ENCODE peak calls at places on chromosomes 4 and X, in eight cellular contexts. F is activated CD4-positive, alpha-beta T cell treated with anti-CD3 and anti-CD28 coated beads, Interleukin-2, amount 50 U/mL, for 48 hours; H is CD8-positive, alpha-beta T cell; V is endodermal cell; X is tibial artery; W is A549; M is smooth muscle cell of the brain vasculature; Y is Ammon's horn. G is an unnamed sample.

GRCh38 chr4:1579834-1580686 is 104.1 kb downstream of the FAM53A start:
- DNase-seq in F (peak), V (peak), W (peak), Y (peak), H (peak), X (peak), M (no peak), G (peak)

GRCh38 chrX:77793950-77794349 is 7.9 kb upstream of the ATRX start:
- DNase-seq in X (no peak), W (no peak), Y (no peak), F (no peak), V (no peak), M (no peak), H (no peak), G (no peak)

GRCh38 chr4:149084128-149084527 is 641.9 kb upstream of the NR3C2 start:
- DNase-seq in Y (no peak), H (no peak), V (no peak), F (no peak), X (no peak), M (no peak), W (no peak), G (no peak)

GRCh38 chrX:131830400-131831184 is 192.5 kb upstream of the STK26 start:
- DNase-seq in F (peak), M (peak), W (no peak), X (peak), V (peak), Y (peak), H (no peak), G (peak)

GRCh38 chr4:25233737-25234389 is at the start of gene PI4K2B:
- DNase-seq in M (no peak), H (peak), X (peak), V (peak), F (peak), Y (peak), W (peak), G (peak)

GRCh38 chr4:183468210-183469095 is 24.0 kb downstream of the CDKN2AIP start:
- DNase-seq in X (no peak), Y (no peak), M (no peak), H (no peak), W (peak), V (no peak), F (no peak), G (peak)

GRCh38 chr4:15043226-15043625 is 40.9 kb downstream of the CPEB2 start:
- DNase-seq in Y (peak), F (no peak), W (no peak), M (no peak), H (no peak), V (no peak), X (no peak), G (no peak)

GRCh38 chr4:9964884-9965283 is 56.4 kb downstream of the SLC2A9 start:
- DNase-seq in F (no peak), V (no peak), M (no peak), X (peak), H (no peak), Y (no peak), W (no peak), G (no peak)

GRCh38 chr4:108384544-108384943 is 215.8 kb upstream of the LEF1 start:
- DNase-seq in W (no peak), V (no peak), M (no peak), X (no peak), F (no peak), H (no peak), Y (no peak), G (no peak)

GRCh38 chr4:76607266-76607799 is 172.3 kb downstream of the SHROOM3 start:
- DNase-seq in X (no peak), F (no peak), W (no peak), H (no peak), V (peak), M (no peak), Y (no peak), G (peak)

GRCh38 chrX:9562851-9563250 is 98.0 kb downstream of the TBL1X start:
- DNase-seq in F (no peak), X (peak), H (no peak), M (peak), V (no peak), W (peak), Y (no peak), G (peak)

GRCh38 chrX:20228245-20228644 is 38.5 kb downstream of the RPS6KA3 start:
- DNase-seq in W (no peak), X (no peak), H (no peak), V (no peak), F (no peak), M (no peak), Y (no peak), G (no peak)

GRCh38 chr4:182809417-182810102 is 107.6 kb downstream of the DCTD start:
- DNase-seq in Y (no peak), X (no peak), H (no peak), W (no peak), V (peak), M (no peak), F (peak), G (no peak)

GRCh38 chr4:142984871-142985585 is 138.9 kb upstream of the INPP4B start:
- DNase-seq in Y (no peak), X (no peak), F (no peak), V (peak), M (peak), W (peak), H (no peak), G (no peak)

GRCh38 chrX:75337525-75337924 is 63.6 kb downstream of the UPRT start:
- DNase-seq in Y (no peak), M (no peak), V (no peak), W (no peak), F (no peak), X (no peak), H (no peak), G (no peak)

GRCh38 chr4:41757521-41758156 is 9.1 kb upstream of the PHOX2B start:
- DNase-seq in X (no peak), Y (no peak), V (peak), M (no peak), H (no peak), W (no peak), F (no peak), G (no peak)

GRCh38 chrX:103538728-103539127 is 19.4 kb upstream of the RAB40A start:
- DNase-seq in X (no peak), W (no peak), M (no peak), V (no peak), H (no peak), F (no peak), Y (no peak), G (peak)

GRCh38 chr4:145098675-145099037 is 545 bp downstream of the ABCE1 start:
- DNase-seq in M (peak), W (peak), V (no peak), H (no peak), Y (peak), X (peak), F (no peak), G (peak)

GRCh38 chr4:122584517-122584916 is 36.3 kb downstream of the IL21 start:
- DNase-seq in F (no peak), X (no peak), H (no peak), M (no peak), W (no peak), V (no peak), Y (peak), G (peak)

GRCh38 chrX:115602729-115603389 is 41.9 kb downstream of the PLS3 start:
- DNase-seq in W (no peak), M (no peak), V (no peak), F (no peak), Y (no peak), X (no peak), H (no peak), G (no peak)

GRCh38 chr4:114279066-114279465 is 299.6 kb upstream of the ARSJ start:
- DNase-seq in W (no peak), X (no peak), F (no peak), H (no peak), Y (no peak), M (no peak), V (no peak), G (no peak)

GRCh38 chrX:137930562-137930961 is 364.6 kb downstream of the ZIC3 start:
- DNase-seq in V (no peak), W (no peak), F (no peak), M (no peak), H (no peak), Y (no peak), X (no peak), G (no peak)

GRCh38 chr4:15963568-15963967 is 593 bp upstream of the FGFBP2 start:
- DNase-seq in H (peak), X (no peak), V (no peak), Y (no peak), W (no peak), F (peak), M (no peak), G (no peak)

GRCh38 chrX:38868941-38869378 is 67.7 kb downstream of the MID1IP1 start:
- DNase-seq in F (no peak), X (peak), H (no peak), W (no peak), V (no peak), Y (no peak), M (no peak), G (peak)

GRCh38 chr4:472881-473574 is 25.9 kb downstream of the ZNF721 start:
- DNase-seq in W (peak), M (no peak), F (no peak), V (no peak), X (no peak), H (no peak), Y (no peak), G (no peak)

GRCh38 chrX:123859409-123859827 is 435 bp upstream of the XIAP start:
- DNase-seq in X (peak), V (no peak), F (no peak), W (no peak), H (peak), M (no peak), Y (peak), G (no peak)

GRCh38 chr4:38190717-38191178 is 230.6 kb downstream of the PTTG2 start:
- DNase-seq in W (no peak), H (no peak), Y (peak), F (no peak), M (peak), V (no peak), X (peak), G (peak)

GRCh38 chr4:171017596-171017995 is 795.6 kb upstream of the GALNTL6 start:
- DNase-seq in X (no peak), W (no peak), V (no peak), M (no peak), H (no peak), Y (no peak), F (no peak), G (no peak)

GRCh38 chr4:108244576-108244975 is 75.8 kb upstream of the LEF1 start:
- DNase-seq in F (no peak), X (no peak), V (no peak), M (no peak), H (no peak), W (no peak), Y (no peak), G (no peak)

GRCh38 chr4:118981839-118982381 is 93.3 kb downstream of the SYNPO2 start:
- DNase-seq in Y (peak), F (peak), H (peak), V (peak), M (peak), X (peak), W (peak), G (peak)

GRCh38 chr4:16237715-16238114 is 11.4 kb upstream of the TAPT1 start:
- DNase-seq in F (no peak), M (no peak), Y (peak), X (no peak), V (no peak), H (no peak), W (no peak), G (no peak)

GRCh38 chrX:14753436-14753835 is 119.4 kb downstream of the FANCB start:
- DNase-seq in Y (no peak), F (no peak), W (no peak), M (no peak), V (no peak), X (no peak), H (no peak), G (no peak)

GRCh38 chr4:30760560-30760959 is 40.4 kb downstream of the PCDH7 start:
- DNase-seq in M (no peak), Y (no peak), W (no peak), V (no peak), X (no peak), F (no peak), H (no peak), G (no peak)

GRCh38 chr4:118942465-118942864 is 53.8 kb downstream of the SYNPO2 start:
- DNase-seq in V (no peak), F (no peak), Y (no peak), W (no peak), M (no peak), H (no peak), X (no peak), G (peak)

GRCh38 chr4:156255205-156255604 is 301.5 kb upstream of the CTSO start:
- DNase-seq in V (no peak), M (no peak), F (no peak), H (no peak), W (no peak), Y (no peak), X (no peak), G (no peak)

G was measured in HFFc6.